ENCODE peak calls at places on chromosomes 12 and 14, in eight cellular contexts. F is sigmoid colon; S is kidney; Q is CD4-positive, alpha-beta T cell; T is stomach; J is gastrocnemius medialis; A is breast epithelium; K is endothelial cell of umbilical vein. R is an unnamed sample.

GRCh38 chr12:103881261-103881660 is 40.2 kb upstream of the NT5DC3 start:
- DNase-seq in S (no peak), A (no peak), T (no peak), Q (no peak), J (no peak), F (no peak), K (peak; percentile 7), R (no peak)

GRCh38 chr12:57166971-57167371 is 19.6 kb upstream of the LRP1-AS start:
- DNase-seq in J (no peak), F (no peak), A (no peak), S (no peak), K (peak; percentile 17), T (no peak), Q (no peak), R (no peak)

GRCh38 chr12:52126050-52126604 is 46.6 kb downstream of the SMIM41 start:
- DNase-seq in T (no peak), Q (no peak), K (peak; percentile 19), A (peak; percentile 53), J (no peak), S (peak; percentile 54), F (no peak), R (peak; percentile 94)

GRCh38 chr14:66539034-66539433 is 31.1 kb downstream of the GPHN start:
- DNase-seq in T (no peak), S (no peak), J (no peak), F (no peak), A (no peak), K (no peak), Q (no peak), R (no peak)

GRCh38 chr12:114918535-114919233 is 234.7 kb upstream of the TBX3 start:
- DNase-seq in S (no peak), K (no peak), F (no peak), A (no peak), J (no peak), T (no peak), Q (no peak), R (no peak)

GRCh38 chr12:107242189-107242588 is 148.8 kb upstream of the CRY1 start:
- DNase-seq in T (no peak), A (no peak), F (no peak), S (no peak), Q (no peak), J (no peak), K (peak; percentile 11), R (no peak)

GRCh38 chr14:89447182-89447970 is 30.3 kb upstream of the FOXN3 start:
- DNase-seq in J (no peak), T (no peak), Q (no peak), S (peak; percentile 12), A (no peak), K (no peak), F (peak; percentile 28), R (no peak)

GRCh38 chr12:119797090-119797489 is 80.0 kb downstream of the CIT start:
- DNase-seq in J (no peak), Q (no peak), A (no peak), T (no peak), S (no peak), F (no peak), K (no peak), R (no peak)

GRCh38 chr12:61808856-61809255 is 451.3 kb upstream of the USP15 start:
- DNase-seq in T (no peak), J (no peak), F (no peak), A (no peak), Q (no peak), K (no peak), S (no peak), R (no peak)

GRCh38 chr12:126708492-126708896 is 1558.5 kb upstream of the TMEM132C start:
- DNase-seq in A (no peak), T (no peak), F (no peak), S (no peak), J (no peak), Q (no peak), K (no peak), R (no peak)

GRCh38 chr12:126704609-126705008 is 1562.4 kb upstream of the TMEM132C start:
- DNase-seq in T (no peak), S (no peak), F (no peak), Q (no peak), J (no peak), K (no peak), A (no peak), R (no peak)

DNA sequence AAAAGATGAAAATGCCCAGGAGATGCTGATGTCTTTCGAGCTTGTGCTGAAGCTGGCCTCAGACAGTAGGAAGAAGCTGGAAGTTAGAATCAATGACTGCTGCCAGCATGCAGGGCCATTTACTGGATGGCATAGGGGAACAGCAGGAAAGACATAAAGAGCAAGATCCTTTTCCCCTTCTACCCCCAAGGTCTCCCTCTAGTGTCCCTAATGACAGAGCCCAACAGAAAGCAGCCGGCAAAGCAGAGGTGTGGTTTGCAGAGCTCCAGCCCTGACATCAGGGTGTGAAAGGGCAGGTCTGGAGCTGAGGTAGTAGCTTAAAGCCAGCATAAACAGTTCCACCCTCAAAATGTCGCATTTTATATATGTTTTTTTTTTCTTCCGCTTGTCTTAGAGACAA is 1560.7 kb upstream of the TMEM132C start:
- DNase-seq in S (no peak), T (no peak), K (no peak), J (no peak), Q (no peak), A (no peak), F (no peak), R (no peak)
- TF ChIP-seq CTCF in S (no peak), T (no peak), K (no peak), J (no peak), Q (no peak), A (no peak), F (no peak), R (no peak)

GRCh38 chr12:131251336-131252101 is 297.8 kb downstream of the ADGRD1 start:
- DNase-seq in K (no peak), Q (no peak), J (no peak), A (no peak), S (peak; percentile 28), F (no peak), T (no peak), R (no peak)

GRCh38 chr12:131253376-131254026 is 299.8 kb downstream of the ADGRD1 start:
- DNase-seq in F (no peak), Q (no peak), A (no peak), T (no peak), J (no peak), S (no peak), K (no peak), R (no peak)

GRCh38 chr12:131250028-131250950 is 296.6 kb downstream of the ADGRD1 start:
- DNase-seq in A (no peak), S (peak; percentile 63), J (no peak), F (peak; percentile 74), Q (no peak), T (no peak), K (no peak), R (no peak)

GRCh38 chr12:131249291-131250027 is 295.8 kb downstream of the ADGRD1 start:
- DNase-seq in A (no peak), K (no peak), S (peak; percentile 3), J (peak; percentile 70), T (no peak), Q (no peak), F (peak; percentile 83), R (peak; percentile 94)

GRCh38 chr12:131250951-131251315 is 297.2 kb downstream of the ADGRD1 start:
- DNase-seq in T (no peak), Q (no peak), K (no peak), F (no peak), J (no peak), A (no peak), S (peak; percentile 36), R (no peak)
- H3K9me3 ChIP-seq in T (no peaks in the 10 kb centered on the region), Q (no peaks in the 10 kb centered on the region), K (peaks cover 2% of the 10 kb centered on the region), F (no peaks in the 10 kb centered on the region), J (no peaks in the 10 kb centered on the region), A (no peaks in the 10 kb centered on the region), S (no peaks in the 10 kb centered on the region), R (no peaks in the 10 kb centered on the region)

GRCh38 chr14:23055621-23056256 is 1.6 kb downstream of the CDH24 start:
- DNase-seq in J (no peak), Q (no peak), S (peak; percentile 72), A (no peak), F (no peak), T (no peak), K (no peak), R (no peak)

GRCh38 chr14:23052671-23053070 is 4.6 kb downstream of the CDH24 start:
- DNase-seq in K (no peak), S (no peak), F (no peak), Q (no peak), T (no peak), A (no peak), J (no peak), R (no peak)

GRCh38 chr14:23053426-23053825 is 3.9 kb downstream of the CDH24 start:
- DNase-seq in K (no peak), A (no peak), F (no peak), T (no peak), J (no peak), Q (no peak), S (no peak), R (no peak)

GRCh38 chr14:23055147-23055550 is 2.2 kb downstream of the CDH24 start:
- DNase-seq in J (no peak), S (peak; percentile 49), F (no peak), Q (no peak), T (no peak), K (no peak), A (no peak), R (no peak)

GRCh38 chr14:23054000-23054811 is 3.1 kb downstream of the CDH24 start:
- DNase-seq in S (peak; percentile 56), J (no peak), Q (peak; percentile 30), F (no peak), K (no peak), T (no peak), A (no peak), R (no peak)
- TF ChIP-seq CTCF in S (peak; percentile 18), J (no peak), Q (no peak), F (no peak), K (peak; percentile 48), T (no peak), A (no peak), R (no peak)

DNA sequence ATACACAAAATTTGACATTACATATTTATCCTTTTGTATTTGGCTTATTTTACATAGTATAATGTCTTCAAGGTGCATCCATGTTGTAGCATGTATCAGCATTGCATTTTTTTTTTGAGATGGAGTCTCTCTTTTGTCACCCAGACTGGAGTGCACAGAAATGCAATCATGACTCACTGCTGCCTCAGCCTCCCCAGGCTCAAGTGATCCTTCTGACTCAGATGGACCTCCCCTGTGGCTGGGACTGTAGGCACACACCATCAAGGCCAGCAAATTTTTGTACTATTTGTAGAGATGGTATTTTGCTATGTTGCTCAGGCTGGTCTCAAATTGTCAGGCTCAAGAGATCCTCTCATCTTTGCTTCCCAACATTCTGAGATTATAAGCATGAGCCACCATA is 214.4 kb upstream of the ALG10B start:
- DNase-seq in T (no peak), K (no peak), Q (no peak), A (no peak), S (no peak), F (no peak), J (no peak), R (no peak)
- H3K9me3 ChIP-seq in T (no peaks in the 10 kb centered on the region), K (peaks cover 2% of the 10 kb centered on the region), Q (no peaks in the 10 kb centered on the region), A (no peaks in the 10 kb centered on the region), S (no peaks in the 10 kb centered on the region), F (no peaks in the 10 kb centered on the region), J (no peaks in the 10 kb centered on the region), R (no peaks in the 10 kb centered on the region)